ENCODE peak calls at places on chromosomes 13 and 19, in seven cellular contexts. F is choroid plexus epithelial cell, B is coronary artery, G is fibroblast of villous mesenchyme, V is omental fat pad, U is heart right ventricle, P is kidney epithelial cell. L is an unnamed sample.

GRCh38 chr13:61466280-61466679 is 50.6 kb upstream of the PCDH20 start:
- DNase-seq in F (no peak), B (no peak), G (no peak), V (no peak), U (no peak), P (no peak), L (no peak)

GRCh38 chr13:40585911-40586471 is 80.5 kb downstream of the FOXO1 start:
- DNase-seq in F (no peak), B (no peak), G (peak; percentile 61), V (no peak), U (no peak), P (no peak), L (no peak)

GRCh38 chr19:1001538-1002166 is 1.4 kb downstream of the GRIN3B start:
- DNase-seq in F (no peak), B (no peak), G (no peak), V (no peak), U (no peak), P (no peak), L (peak; percentile 48)

GRCh38 chr13:91618315-91618714 is 219.9 kb downstream of the GPC5 start:
- DNase-seq in F (no peak), B (no peak), G (no peak), V (no peak), U (no peak), P (no peak), L (no peak)

GRCh38 chr19:40921005-40921897 is 39.2 kb upstream of the CYP2A7 start:
- DNase-seq in F (peak; percentile 33), B (no peak), G (peak; percentile 98), V (no peak), U (no peak), P (no peak), L (peak; percentile 50)

GRCh38 chr19:39671739-39672363 is 16.1 kb downstream of the LGALS16 start:
- DNase-seq in F (peak; percentile 74), B (no peak), G (peak; percentile 47), V (no peak), U (peak; percentile 26), P (no peak), L (peak; percentile 27)

GRCh38 chr13:84655677-84656076 is 773.4 kb upstream of the SLITRK1 start:
- DNase-seq in F (peak; percentile 52), B (no peak), G (no peak), V (no peak), U (no peak), P (no peak), L (no peak)

GRCh38 chr13:33283195-33283910 is 2.2 kb downstream of the STARD13 start:
- DNase-seq in F (no peak), B (no peak), G (no peak), V (no peak), U (no peak), P (no peak), L (no peak)

GRCh38 chr13:30659980-30660379 is 42.3 kb downstream of the USPL1 start:
- DNase-seq in F (no peak), B (no peak), G (no peak), V (no peak), U (no peak), P (no peak), L (no peak)

GRCh38 chr13:113928701-113929627 is 44.9 kb downstream of the C13orf46 start:
- DNase-seq in F (peak; percentile 60), B (peak; percentile 93), G (peak; percentile 84), V (peak; percentile 52), U (peak; percentile 89), P (no peak), L (no peak)

GRCh38 chr13:73922728-73923393 is 211.3 kb downstream of the KLF12 start:
- DNase-seq in F (no peak), B (no peak), G (no peak), V (no peak), U (no peak), P (no peak), L (no peak)

GRCh38 chr13:45411226-45411625 is 6.9 kb downstream of the SLC25A30 start:
- DNase-seq in F (no peak), B (no peak), G (no peak), V (no peak), U (no peak), P (no peak), L (no peak)

GRCh38 chr13:40170982-40171381 is 495.5 kb downstream of the FOXO1 start:
- DNase-seq in F (no peak), B (peak; percentile 50), G (no peak), V (no peak), U (no peak), P (no peak), L (no peak)

GRCh38 chr13:105441406-105441805 is 1094.1 kb downstream of the EFNB2 start:
- DNase-seq in F (peak; percentile 38), B (no peak), G (peak; percentile 20), V (no peak), U (no peak), P (no peak), L (no peak)

DNA sequence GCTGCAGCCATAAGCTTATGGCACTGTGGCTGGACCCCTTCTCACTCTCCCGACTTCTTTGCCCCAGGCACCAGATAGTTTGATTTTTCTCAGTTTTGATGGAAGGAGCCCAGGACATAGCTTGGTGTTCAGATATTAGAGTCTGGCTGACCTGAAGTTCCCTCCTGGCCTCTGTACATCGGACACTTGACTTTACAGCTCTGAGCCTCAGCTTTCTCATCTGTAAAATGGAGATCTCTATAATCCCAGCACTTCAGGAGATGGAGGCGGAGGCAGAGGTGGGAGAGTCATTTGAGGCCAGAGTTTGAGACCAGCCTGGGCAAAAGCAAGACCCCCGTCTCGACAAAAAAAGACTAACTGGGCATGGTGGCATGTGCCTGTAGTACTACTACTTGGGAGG is 909 bp downstream of the CC2D1A start:
- DNase-seq in F (no peak), B (no peak), G (no peak), V (no peak), U (no peak), P (no peak), L (no peak)
- TF ChIP-seq CTCF in F (no peak), B (no peak), G (no peak), V (no peak), U (no peak), P (no peak), L (no peak)

GRCh38 chr13:107376393-107377085 is 808.6 kb upstream of the ARGLU1 start:
- DNase-seq in F (no peak), B (no peak), G (no peak), V (no peak), U (no peak), P (no peak), L (no peak)

GRCh38 chr13:107375701-107376350 is 807.9 kb upstream of the ARGLU1 start:
- DNase-seq in F (no peak), B (no peak), G (no peak), V (no peak), U (no peak), P (no peak), L (no peak)

GRCh38 chr13:107370036-107370785 is 802.3 kb upstream of the ARGLU1 start:
- DNase-seq in F (peak; percentile 76), B (no peak), G (peak; percentile 63), V (no peak), U (no peak), P (no peak), L (peak; percentile 5)

GRCh38 chr13:107374038-107374437 is 806.1 kb upstream of the ARGLU1 start:
- DNase-seq in F (peak; percentile 55), B (no peak), G (no peak), V (no peak), U (no peak), P (no peak), L (no peak)

DNA sequence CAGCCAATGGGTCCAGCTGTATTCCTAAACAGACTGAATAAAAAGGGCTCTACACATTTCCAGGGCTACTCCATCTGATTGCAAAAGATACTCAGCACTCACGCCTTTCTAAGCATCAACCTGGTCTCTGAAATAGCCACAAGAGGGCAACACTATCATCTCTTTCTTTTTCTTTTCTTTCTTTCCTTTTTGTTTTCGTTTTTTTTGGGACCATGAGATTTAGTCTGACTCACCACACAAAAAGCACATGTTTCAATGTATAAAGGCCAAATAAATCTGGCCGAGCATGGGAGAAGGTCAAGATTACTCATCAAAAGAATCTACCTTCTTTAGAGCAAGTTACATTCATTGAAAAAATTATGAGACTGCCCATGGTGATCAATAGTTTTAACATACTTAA is 805.6 kb upstream of the ARGLU1 start:
- DNase-seq in F (peak; percentile 93), B (no peak), G (peak; percentile 88), V (no peak), U (no peak), P (peak; percentile 57), L (peak; percentile 2)
- TF ChIP-seq CTCF in F (peak; percentile 78), B (peak; percentile 43), G (peak; percentile 71), V (no peak), U (no peak), P (peak; percentile 55), L (peak; percentile 9)

GRCh38 chr13:110812869-110813645 is 99.6 kb downstream of the ING1 start:
- DNase-seq in F (no peak), B (no peak), G (no peak), V (no peak), U (no peak), P (no peak), L (no peak)

GRCh38 chr13:110809871-110810486 is 96.5 kb downstream of the ING1 start:
- DNase-seq in F (no peak), B (no peak), G (no peak), V (no peak), U (no peak), P (no peak), L (no peak)

GRCh38 chr13:110812111-110812868 is 98.8 kb downstream of the ING1 start:
- DNase-seq in F (peak; percentile 31), B (no peak), G (no peak), V (no peak), U (no peak), P (no peak), L (no peak)

GRCh38 chr13:110811008-110811720 is 97.7 kb downstream of the ING1 start:
- DNase-seq in F (no peak), B (no peak), G (no peak), V (no peak), U (no peak), P (no peak), L (no peak)

DNA sequence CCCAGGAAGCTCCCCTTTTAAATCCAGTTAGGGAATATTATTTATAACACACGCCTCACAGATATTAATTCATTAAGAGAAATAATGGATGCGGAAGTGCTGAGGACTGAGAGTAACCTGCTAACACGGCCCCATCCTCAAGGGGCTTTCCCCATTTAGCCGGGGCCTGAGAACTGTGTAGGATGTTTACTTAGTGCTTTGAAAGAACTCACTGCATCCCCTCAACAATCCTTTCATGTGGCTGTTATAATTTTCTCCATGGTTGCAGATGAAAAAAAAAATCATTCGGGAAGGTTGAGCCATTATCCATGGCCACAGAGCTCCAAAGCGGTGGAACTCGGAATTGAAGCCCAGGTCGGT is 98.2 kb downstream of the ING1 start:
- DNase-seq in F (no peak), B (no peak), G (no peak), V (no peak), U (no peak), P (no peak), L (no peak)
- TF ChIP-seq CTCF in F (no peak), B (no peak), G (no peak), V (no peak), U (no peak), P (no peak), L (no peak)

DNA sequence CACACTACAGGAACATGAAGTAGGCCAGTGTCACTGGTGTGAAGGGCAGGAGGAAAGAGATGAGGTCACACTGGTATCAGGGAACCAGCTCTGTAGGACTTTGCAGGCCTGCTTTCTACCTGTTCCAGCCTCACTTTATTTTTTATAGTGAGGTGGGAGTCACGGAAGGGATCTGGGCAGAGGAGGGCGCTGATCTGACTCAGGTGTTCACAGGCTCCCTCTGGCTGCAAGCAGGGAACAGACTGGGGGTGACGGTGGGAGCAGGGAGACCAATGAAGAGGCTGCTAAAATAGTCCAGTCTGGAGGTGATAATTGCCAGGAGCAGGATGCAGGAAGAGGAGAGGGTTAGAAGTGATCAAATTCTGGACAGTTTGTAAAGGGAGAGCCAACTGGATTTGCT is 2.8 kb downstream of the THAP8 start:
- DNase-seq in F (peak; percentile 29), B (no peak), G (no peak), V (no peak), U (no peak), P (no peak), L (no peak)
- TF ChIP-seq CTCF in F (peak; percentile 65), B (no peak), G (peak; percentile 37), V (no peak), U (no peak), P (peak; percentile 69), L (no peak)